ENCODE peak calls at places on chromosomes 12 and 14, in ten cellular contexts. One of them, this sample, is unnamed.

GRCh38 chr14:81434230-81434629 is 34.1 kb upstream of the STON2 start:
- DNase-seq in RWPE2: no peak
- DNase-seq in MM.1S: no peak
- DNase-seq in foreskin fibroblast: no peak
- DNase-seq in sigmoid colon: no peak
- DNase-seq in HCT116: no peak
- DNase-seq in fibroblast of villous mesenchyme: no peak
- DNase-seq in PC-3: no peak
- DNase-seq in fibroblast of lung: no peak
- DNase-seq in CD8-positive, alpha-beta T cell: no peak
- DNase-seq in this sample: no peak

GRCh38 chr12:26241095-26241494 is 45.7 kb downstream of the SSPN start:
- DNase-seq in RWPE2: no peak
- DNase-seq in MM.1S: no peak
- DNase-seq in foreskin fibroblast: no peak
- DNase-seq in sigmoid colon: no peak
- DNase-seq in HCT116: no peak
- DNase-seq in fibroblast of villous mesenchyme: no peak
- DNase-seq in PC-3: no peak
- DNase-seq in fibroblast of lung: no peak
- DNase-seq in CD8-positive, alpha-beta T cell: no peak
- DNase-seq in this sample: no peak

GRCh38 chr12:101612162-101612916 is 17.6 kb downstream of the MYBPC1 start:
- DNase-seq in RWPE2: no peak
- DNase-seq in MM.1S: no peak
- DNase-seq in foreskin fibroblast: no peak
- DNase-seq in sigmoid colon: no peak
- DNase-seq in HCT116: no peak
- DNase-seq in fibroblast of villous mesenchyme: no peak
- DNase-seq in PC-3: no peak
- DNase-seq in fibroblast of lung: no peak
- DNase-seq in CD8-positive, alpha-beta T cell: no peak
- DNase-seq in this sample: no peak

GRCh38 chr12:77122236-77122635 is 56.9 kb upstream of the E2F7 start:
- DNase-seq in RWPE2: peak
- DNase-seq in MM.1S: no peak
- DNase-seq in foreskin fibroblast: peak
- DNase-seq in sigmoid colon: no peak
- DNase-seq in HCT116: peak
- DNase-seq in fibroblast of villous mesenchyme: peak
- DNase-seq in PC-3: peak
- DNase-seq in fibroblast of lung: peak
- DNase-seq in CD8-positive, alpha-beta T cell: no peak
- DNase-seq in this sample: peak

GRCh38 chr12:2352203-2352602 is 299.4 kb downstream of the CACNA1C start:
- DNase-seq in RWPE2: peak
- DNase-seq in MM.1S: no peak
- DNase-seq in foreskin fibroblast: no peak
- DNase-seq in sigmoid colon: no peak
- DNase-seq in HCT116: no peak
- DNase-seq in fibroblast of villous mesenchyme: no peak
- DNase-seq in PC-3: no peak
- DNase-seq in fibroblast of lung: no peak
- DNase-seq in CD8-positive, alpha-beta T cell: no peak
- DNase-seq in this sample: no peak

GRCh38 chr14:105899071-105899641 is 372.8 kb downstream of the TMEM121 start:
- DNase-seq in RWPE2: no peak
- DNase-seq in MM.1S: no peak
- DNase-seq in foreskin fibroblast: no peak
- DNase-seq in sigmoid colon: no peak
- DNase-seq in HCT116: no peak
- DNase-seq in fibroblast of villous mesenchyme: no peak
- DNase-seq in PC-3: no peak
- DNase-seq in fibroblast of lung: no peak
- DNase-seq in CD8-positive, alpha-beta T cell: no peak
- DNase-seq in this sample: no peak

GRCh38 chr12:58425481-58426392 is 484.4 kb downstream of the ATP23 start:
- DNase-seq in RWPE2: no peak
- DNase-seq in MM.1S: peak
- DNase-seq in foreskin fibroblast: peak
- DNase-seq in sigmoid colon: no peak
- DNase-seq in HCT116: peak
- DNase-seq in fibroblast of villous mesenchyme: peak
- DNase-seq in PC-3: peak
- DNase-seq in fibroblast of lung: peak
- DNase-seq in CD8-positive, alpha-beta T cell: no peak
- DNase-seq in this sample: peak

GRCh38 chr14:74348735-74349463 is 628 bp downstream of the VRTN start:
- DNase-seq in RWPE2: no peak
- DNase-seq in MM.1S: no peak
- DNase-seq in foreskin fibroblast: no peak
- DNase-seq in sigmoid colon: peak
- DNase-seq in HCT116: no peak
- DNase-seq in fibroblast of villous mesenchyme: no peak
- DNase-seq in PC-3: no peak
- DNase-seq in fibroblast of lung: no peak
- DNase-seq in CD8-positive, alpha-beta T cell: no peak
- DNase-seq in this sample: no peak

GRCh38 chr12:107512391-107512790 is 173.2 kb upstream of the PWP1 start:
- DNase-seq in RWPE2: no peak
- DNase-seq in MM.1S: no peak
- DNase-seq in foreskin fibroblast: peak
- DNase-seq in sigmoid colon: no peak
- DNase-seq in HCT116: no peak
- DNase-seq in fibroblast of villous mesenchyme: no peak
- DNase-seq in PC-3: no peak
- DNase-seq in fibroblast of lung: peak
- DNase-seq in CD8-positive, alpha-beta T cell: no peak
- DNase-seq in this sample: peak

GRCh38 chr14:50312734-50313054 is 570 bp downstream of the DMAC2L start:
- DNase-seq in RWPE2: no peak
- DNase-seq in MM.1S: no peak
- DNase-seq in foreskin fibroblast: no peak
- DNase-seq in sigmoid colon: no peak
- DNase-seq in HCT116: no peak
- DNase-seq in fibroblast of villous mesenchyme: no peak
- DNase-seq in PC-3: no peak
- DNase-seq in fibroblast of lung: peak
- DNase-seq in CD8-positive, alpha-beta T cell: no peak
- DNase-seq in this sample: no peak

GRCh38 chr14:36975834-36976233 is 196.6 kb downstream of the SLC25A21 start:
- DNase-seq in RWPE2: no peak
- DNase-seq in MM.1S: no peak
- DNase-seq in foreskin fibroblast: peak
- DNase-seq in sigmoid colon: no peak
- DNase-seq in HCT116: no peak
- DNase-seq in fibroblast of villous mesenchyme: no peak
- DNase-seq in PC-3: peak
- DNase-seq in fibroblast of lung: peak
- DNase-seq in CD8-positive, alpha-beta T cell: no peak
- DNase-seq in this sample: no peak

GRCh38 chr12:51368640-51369517 is 22.3 kb downstream of the GALNT6 start:
- DNase-seq in RWPE2: no peak
- DNase-seq in MM.1S: peak
- DNase-seq in foreskin fibroblast: no peak
- DNase-seq in sigmoid colon: no peak
- DNase-seq in HCT116: no peak
- DNase-seq in fibroblast of villous mesenchyme: peak
- DNase-seq in PC-3: no peak
- DNase-seq in fibroblast of lung: no peak
- DNase-seq in CD8-positive, alpha-beta T cell: peak
- DNase-seq in this sample: peak

GRCh38 chr14:99643343-99643742 is 1.6 kb upstream of the HHIPL1 start:
- DNase-seq in RWPE2: no peak
- DNase-seq in MM.1S: no peak
- DNase-seq in foreskin fibroblast: no peak
- DNase-seq in sigmoid colon: no peak
- DNase-seq in HCT116: no peak
- DNase-seq in fibroblast of villous mesenchyme: no peak
- DNase-seq in PC-3: peak
- DNase-seq in fibroblast of lung: no peak
- DNase-seq in CD8-positive, alpha-beta T cell: no peak
- DNase-seq in this sample: no peak

GRCh38 chr12:75865315-75865714 is 166.3 kb downstream of the PHLDA1 start:
- DNase-seq in RWPE2: no peak
- DNase-seq in MM.1S: no peak
- DNase-seq in foreskin fibroblast: no peak
- DNase-seq in sigmoid colon: no peak
- DNase-seq in HCT116: no peak
- DNase-seq in fibroblast of villous mesenchyme: no peak
- DNase-seq in PC-3: no peak
- DNase-seq in fibroblast of lung: no peak
- DNase-seq in CD8-positive, alpha-beta T cell: no peak
- DNase-seq in this sample: no peak

DNA sequence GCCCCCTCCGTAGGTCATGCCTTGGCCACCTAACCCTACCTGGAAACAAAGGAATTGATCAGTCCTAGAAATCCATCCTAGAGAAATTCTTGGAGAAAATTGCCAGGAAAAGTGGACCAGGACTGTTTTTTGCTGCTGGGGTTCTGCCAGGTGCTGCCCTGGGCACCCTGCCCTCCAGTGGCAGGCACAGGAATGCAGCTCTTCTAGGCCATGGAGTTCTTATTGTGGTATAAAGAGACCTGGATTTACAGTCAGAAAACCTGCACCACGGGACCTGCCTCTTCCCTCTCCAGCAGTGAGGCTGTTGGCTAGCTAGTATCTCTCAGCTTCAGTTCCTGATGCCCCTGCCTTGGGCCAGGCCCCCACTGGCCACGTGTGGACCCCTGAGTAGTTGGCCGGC is 59.7 kb downstream of the SLC24A4 start:
- DNase-seq in RWPE2: no peak
- DNase-seq in MM.1S: no peak
- DNase-seq in foreskin fibroblast: peak
- DNase-seq in sigmoid colon: no peak
- DNase-seq in HCT116: no peak
- DNase-seq in fibroblast of villous mesenchyme: no peak
- DNase-seq in PC-3: peak
- DNase-seq in fibroblast of lung: no peak
- DNase-seq in CD8-positive, alpha-beta T cell: no peak
- DNase-seq in this sample: peak
- TF ChIP-seq CTCF in RWPE2: peak
- TF ChIP-seq CTCF in MM.1S: peak
- TF ChIP-seq CTCF in foreskin fibroblast: peak
- TF ChIP-seq CTCF in sigmoid colon: no peak
- TF ChIP-seq CTCF in HCT116: peak
- TF ChIP-seq CTCF in fibroblast of villous mesenchyme: peak
- TF ChIP-seq CTCF in PC-3: peak
- TF ChIP-seq CTCF in fibroblast of lung: peak
- TF ChIP-seq CTCF in CD8-positive, alpha-beta T cell: no peak
- TF ChIP-seq CTCF in this sample: peak

GRCh38 chr12:124940393-124941169 is 26.1 kb upstream of the UBC start:
- DNase-seq in RWPE2: peak
- DNase-seq in MM.1S: peak
- DNase-seq in foreskin fibroblast: peak
- DNase-seq in sigmoid colon: peak
- DNase-seq in HCT116: peak
- DNase-seq in fibroblast of villous mesenchyme: peak
- DNase-seq in PC-3: peak
- DNase-seq in fibroblast of lung: peak
- DNase-seq in CD8-positive, alpha-beta T cell: peak
- DNase-seq in this sample: peak
- H3K4me3 ChIP-seq in RWPE2: peak
- H3K4me3 ChIP-seq in MM.1S: peak
- H3K4me3 ChIP-seq in foreskin fibroblast: peak
- H3K4me3 ChIP-seq in sigmoid colon: peak
- H3K4me3 ChIP-seq in HCT116: peak
- H3K4me3 ChIP-seq in fibroblast of villous mesenchyme: peak
- H3K4me3 ChIP-seq in PC-3: peak
- H3K4me3 ChIP-seq in fibroblast of lung: peak
- H3K4me3 ChIP-seq in CD8-positive, alpha-beta T cell: peak
- H3K4me3 ChIP-seq in this sample: peak

DNA sequence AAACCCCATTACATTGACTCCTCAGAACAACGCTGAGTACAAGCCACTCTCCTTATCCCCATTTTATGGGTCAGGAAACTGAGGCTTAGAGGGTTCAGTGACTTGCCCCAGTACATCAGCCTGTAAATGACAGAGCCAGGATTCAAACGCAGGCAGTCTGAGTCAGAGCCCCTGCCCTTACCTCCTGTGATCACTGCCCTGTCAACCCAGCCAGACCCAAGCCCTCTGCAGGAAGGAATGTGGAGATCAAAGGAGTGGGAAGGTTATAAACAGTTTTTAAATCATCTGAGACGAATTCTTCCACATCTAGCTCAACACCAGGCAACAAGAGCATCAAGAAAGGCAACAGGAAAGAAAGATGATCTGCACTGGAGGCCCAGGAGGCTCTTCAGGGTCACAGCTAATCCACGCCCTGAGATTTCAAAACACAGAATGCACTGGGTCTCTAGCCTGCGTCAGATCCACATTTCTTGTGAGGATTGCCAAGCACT is 38.5 kb downstream of the SPTB start:
- DNase-seq in RWPE2: no peak
- DNase-seq in MM.1S: no peak
- DNase-seq in foreskin fibroblast: peak
- DNase-seq in sigmoid colon: no peak
- DNase-seq in HCT116: peak
- DNase-seq in fibroblast of villous mesenchyme: peak
- DNase-seq in PC-3: peak
- DNase-seq in fibroblast of lung: peak
- DNase-seq in CD8-positive, alpha-beta T cell: no peak
- DNase-seq in this sample: peak
- TF ChIP-seq CTCF in RWPE2: peak
- TF ChIP-seq CTCF in MM.1S: no peak
- TF ChIP-seq CTCF in foreskin fibroblast: peak
- TF ChIP-seq CTCF in sigmoid colon: no peak
- TF ChIP-seq CTCF in HCT116: peak
- TF ChIP-seq CTCF in fibroblast of villous mesenchyme: peak
- TF ChIP-seq CTCF in PC-3: peak
- TF ChIP-seq CTCF in fibroblast of lung: peak
- TF ChIP-seq CTCF in CD8-positive, alpha-beta T cell: no peak
- TF ChIP-seq CTCF in this sample: peak

DNA sequence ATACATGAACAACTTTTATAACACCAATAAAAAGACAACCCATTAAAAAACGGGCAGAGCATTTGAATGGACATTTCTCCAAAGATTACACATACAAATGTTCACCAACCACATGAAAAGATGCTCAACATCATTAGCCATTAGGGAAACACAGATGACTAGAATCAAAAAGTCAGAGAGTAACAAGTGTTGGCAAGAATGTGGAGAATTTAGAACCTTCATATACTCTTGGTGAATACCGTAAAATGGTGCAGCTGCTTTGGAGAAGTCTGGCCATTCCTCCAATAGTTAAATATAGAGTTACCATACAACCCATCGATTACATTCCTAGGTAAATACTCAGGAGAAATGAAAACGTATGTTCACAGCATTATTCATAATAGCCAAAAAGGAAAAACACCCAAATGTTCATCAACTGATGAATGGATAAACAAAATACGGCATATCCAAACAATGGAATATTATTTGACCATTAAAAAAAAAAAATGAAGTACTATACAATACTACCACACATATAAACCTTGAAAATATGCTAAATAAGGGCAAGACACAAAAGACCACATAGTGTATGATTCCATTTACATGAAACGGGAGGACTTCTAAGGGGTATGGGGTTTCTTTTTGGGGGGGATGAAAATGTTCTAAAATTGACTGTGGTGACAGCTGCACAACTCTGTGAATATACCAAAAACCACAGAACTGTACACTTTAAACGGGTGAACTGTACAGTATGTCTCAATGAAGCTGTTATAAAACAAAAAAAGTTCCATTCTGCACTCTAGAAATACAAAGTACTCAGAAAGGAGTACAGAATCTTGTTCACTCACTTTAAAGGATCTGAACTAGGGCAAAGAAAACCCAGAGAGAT is 3.2 kb downstream of the CORO1C start:
- DNase-seq in RWPE2: no peak
- DNase-seq in MM.1S: no peak
- DNase-seq in foreskin fibroblast: no peak
- DNase-seq in sigmoid colon: no peak
- DNase-seq in HCT116: no peak
- DNase-seq in fibroblast of villous mesenchyme: no peak
- DNase-seq in PC-3: no peak
- DNase-seq in fibroblast of lung: no peak
- DNase-seq in CD8-positive, alpha-beta T cell: no peak
- DNase-seq in this sample: no peak
- H3K4me3 ChIP-seq in RWPE2: no peak
- H3K4me3 ChIP-seq in MM.1S: peak
- H3K4me3 ChIP-seq in foreskin fibroblast: peak
- H3K4me3 ChIP-seq in sigmoid colon: peak
- H3K4me3 ChIP-seq in HCT116: no peak
- H3K4me3 ChIP-seq in fibroblast of villous mesenchyme: peak
- H3K4me3 ChIP-seq in PC-3: peak
- H3K4me3 ChIP-seq in fibroblast of lung: peak
- H3K4me3 ChIP-seq in CD8-positive, alpha-beta T cell: no peak
- H3K4me3 ChIP-seq in this sample: peak